ENCODE peak calls at places on chromosomes 16 and 17, in five cellular contexts. B, G, I, L and T are unnamed samples. For H3K9me2 and H3K4me1, the result is how much of the 10 kb centered on the place peaks cover.

GRCh38 chr17:2453325-2453724 is 52.5 kb upstream of the MNT start:
- DNase-seq in I (no peak), B (no peak), L (no peak), G (no peak), T (no peak)

GRCh38 chr16:80029706-80030481 is 429.4 kb upstream of the MAF start:
- DNase-seq in I (no peak), B (no peak), L (no peak), G (no peak), T (no peak)

GRCh38 chr17:52410781-52411180 is 252.3 kb upstream of the CA10 start:
- DNase-seq in G (no peak), I (no peak), B (no peak), L (no peak), T (no peak)

GRCh38 chr16:81520560-81521135 is 76.0 kb downstream of the CMIP start:
- DNase-seq in B (no peak), L (peak), G (no peak), I (no peak), T (no peak)

GRCh38 chr17:66661411-66661843 is 173.5 kb upstream of the CACNG5 start:
- DNase-seq in I (no peak), G (no peak), B (peak), L (no peak), T (no peak)

GRCh38 chr17:51846561-51846960 is 312.0 kb downstream of the CA10 start:
- DNase-seq in L (peak), G (no peak), I (no peak), B (no peak), T (no peak)

GRCh38 chr16:26985100-26986065 is 81.3 kb upstream of the C16orf82 start:
- DNase-seq in G (peak), I (no peak), B (no peak), L (no peak), T (no peak)

GRCh38 chr16:89055313-89055712 is 38.3 kb upstream of the ACSF3 start:
- DNase-seq in G (no peak), L (no peak), B (no peak), I (no peak), T (no peak)

GRCh38 chr17:44502598-44503079 is 567 bp downstream of the GPATCH8 start:
- DNase-seq in G (no peak), B (peak), I (no peak), L (no peak), T (peak)

GRCh38 chr17:8664426-8665105 is 34.0 kb upstream of the MYH10 start:
- DNase-seq in L (no peak), B (no peak), I (no peak), G (no peak), T (no peak)

GRCh38 chr17:1270210-1271019 is at the start of gene BHLHA9:
- DNase-seq in L (no peak), G (peak), B (no peak), I (no peak), T (no peak)

GRCh38 chr16:76956394-76956793 is 234.6 kb upstream of the MON1B start:
- DNase-seq in G (peak), L (no peak), I (no peak), B (no peak), T (no peak)

GRCh38 chr17:8960325-8961144 is 5.0 kb downstream of the PIK3R5 start:
- DNase-seq in B (no peak), L (no peak), G (peak), I (no peak), T (no peak)

GRCh38 chr17:30278032-30278431 is 13.7 kb downstream of the BLMH start:
- DNase-seq in G (peak), I (no peak), B (peak), L (peak), T (peak)

GRCh38 chr16:68737730-68738590 is 868 bp downstream of the CDH1 start:
- DNase-seq in B (no peak), G (peak), I (no peak), L (peak), T (no peak)

GRCh38 chr16:55047331-55047730 is 116.7 kb downstream of the IRX5 start:
- DNase-seq in B (no peak), L (no peak), I (no peak), G (no peak), T (no peak)

GRCh38 chr17:69236946-69237345 is 8.3 kb upstream of the ABCA10 start:
- DNase-seq in G (no peak), B (no peak), L (no peak), I (no peak), T (no peak)

GRCh38 chr17:77914440-77915254 is 43.9 kb upstream of the TNRC6C start:
- DNase-seq in I (no peak), G (peak), B (no peak), L (no peak), T (peak)

GRCh38 chr17:82283208-82283749 is 9.8 kb upstream of the CSNK1D start:
- DNase-seq in L (peak), B (peak), G (no peak), I (no peak), T (peak)

GRCh38 chr17:28755486-28755885 is 11.7 kb downstream of the TRAF4 start:
- DNase-seq in I (no peak), L (no peak), B (no peak), G (no peak), T (no peak)

GRCh38 chr16:78277374-78277773 is 177.9 kb downstream of the WWOX start:
- DNase-seq in B (no peak), G (peak), I (no peak), L (peak), T (no peak)

GRCh38 chr16:2179107-2179501 is 17.3 kb downstream of the CASKIN1 start:
- DNase-seq in L (no peak), B (no peak), I (no peak), G (no peak), T (no peak)

GRCh38 chr16:52271088-52271487 is 275.9 kb downstream of the TOX3 start:
- DNase-seq in I (no peak), B (no peak), L (no peak), G (peak), T (no peak)

GRCh38 chr16:1102921-1103648 is 7.0 kb upstream of the C1QTNF8 start:
- DNase-seq in I (peak), B (peak), G (peak), L (peak), T (peak)

GRCh38 chr17:17077861-17078732 is 35.8 kb downstream of the MPRIP start:
- DNase-seq in I (no peak), G (no peak), B (no peak), L (no peak), T (no peak)

GRCh38 chr17:28426081-28426519 is 20.1 kb upstream of the SLC46A1 start:
- DNase-seq in B (peak), I (no peak), L (peak), G (peak), T (peak)

GRCh38 chr17:77706938-77707337 is 251.6 kb upstream of the TNRC6C start:
- DNase-seq in L (no peak), B (no peak), I (no peak), G (no peak), T (no peak)

GRCh38 chr17:42180411-42180921 is 476 bp downstream of the KCNH4 start:
- DNase-seq in B (no peak), L (peak), G (peak), I (no peak), T (no peak)

GRCh38 chr16:27325736-27326135 is 12.0 kb downstream of the IL4R start:
- DNase-seq in G (no peak), L (no peak), I (no peak), B (no peak), T (no peak)

GRCh38 chr16:20774703-20775362 is 11.0 kb downstream of the ACSM3 start:
- DNase-seq in G (peak), L (peak), B (peak), I (peak), T (peak)

GRCh38 chr16:22932032-22932771 is 118.2 kb downstream of the HS3ST2 start:
- DNase-seq in I (no peak), B (no peak), L (no peak), G (peak), T (no peak)

GRCh38 chr16:48161906-48162305 is 6.1 kb upstream of the ABCC12 start:
- DNase-seq in B (no peak), I (no peak), G (no peak), L (no peak), T (peak)

GRCh38 chr16:54657058-54657708 is 273.5 kb upstream of the IRX5 start:
- DNase-seq in B (peak), L (no peak), G (peak), I (no peak), T (no peak)

GRCh38 chr16:626787-627457 is 3.9 kb upstream of the WFIKKN1 start:
- DNase-seq in B (peak), L (no peak), I (no peak), G (no peak), T (no peak)

GRCh38 chr17:65677932-65678331 is 116.5 kb upstream of the AXIN2 start:
- DNase-seq in G (no peak), I (no peak), L (no peak), B (peak), T (no peak)

GRCh38 chr17:49209061-49209571 is 1.3 kb downstream of the GNGT2 start:
- DNase-seq in G (no peak), B (no peak), L (peak), I (no peak), T (no peak)

GRCh38 chr16:1134776-1135458 is 18.0 kb upstream of the CACNA1H start:
- DNase-seq in G (no peak), B (no peak), L (no peak), I (no peak), T (no peak)

GRCh38 chr16:81818514-81819304 is 39.6 kb downstream of the PLCG2 start:
- DNase-seq in G (no peak), I (no peak), B (no peak), L (no peak), T (no peak)

GRCh38 chr17:7932483-7932891 is 481 bp downstream of the CNTROB start:
- DNase-seq in G (peak), L (peak), B (peak), I (peak), T (peak)

GRCh38 chr17:63448655-63449054 is 2.5 kb upstream of the CYB561 start:
- DNase-seq in G (no peak), B (no peak), I (no peak), L (no peak), T (no peak)

GRCh38 chr17:63452979-63453551 is 7.0 kb upstream of the CYB561 start:
- DNase-seq in G (no peak), B (no peak), I (no peak), L (peak), T (no peak)

GRCh38 chr17:63451150-63451549 is 5.0 kb upstream of the CYB561 start:
- DNase-seq in B (no peak), G (no peak), L (no peak), I (no peak), T (no peak)

GRCh38 chr17:63452091-63452978 is 6.2 kb upstream of the CYB561 start:
- DNase-seq in B (no peak), G (no peak), L (peak), I (no peak), T (no peak)

DNA sequence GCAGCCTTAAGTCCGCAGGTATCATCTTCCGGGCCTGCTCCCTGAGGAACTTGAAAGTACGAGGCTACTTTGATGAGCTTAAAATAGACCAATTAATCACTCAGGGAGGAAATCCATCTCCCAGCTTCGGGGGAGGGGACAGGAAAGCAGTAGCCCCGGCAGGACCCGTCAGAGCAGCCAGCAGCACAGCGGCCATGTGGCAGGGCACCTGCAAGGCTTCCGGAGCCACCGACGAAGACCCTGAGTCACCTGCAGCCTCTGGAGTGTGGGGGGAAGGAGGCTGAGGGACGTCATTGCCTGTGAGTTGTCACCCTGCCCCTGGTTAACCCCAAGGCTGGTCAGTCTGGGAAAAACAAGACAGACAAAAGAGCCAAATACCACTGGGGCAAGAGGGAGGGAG is 4.4 kb upstream of the CYB561 start:
- DNase-seq in I (no peak), G (no peak), B (peak), L (peak), T (no peak)
- H3K4me2 ChIP-seq in I (no peak), G (no peak), B (no peak), L (peak), T (no peak)

DNA sequence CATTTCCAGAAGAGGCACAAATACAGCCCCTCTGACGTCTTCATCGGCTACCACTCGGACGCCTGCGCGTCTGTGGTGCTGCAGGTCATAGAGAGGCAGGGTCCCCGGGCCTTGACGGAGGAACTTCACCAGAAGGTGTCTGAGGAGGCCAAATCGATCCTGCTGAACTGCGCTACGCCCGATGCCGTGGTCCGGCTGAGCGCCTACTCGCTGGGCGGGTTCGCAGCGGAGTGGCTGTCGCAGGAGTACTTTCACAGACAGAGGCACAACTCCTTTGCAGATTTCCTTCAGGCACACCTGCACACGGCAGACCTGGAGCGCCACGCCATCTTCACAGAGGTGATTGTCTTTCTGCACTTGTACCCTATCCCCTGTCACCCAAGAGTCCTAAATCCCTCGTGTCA is 67.0 kb upstream of the ENDOV start:
- DNase-seq in B (no peak), I (no peak), L (no peak), G (no peak), T (no peak)
- H3K9me2 ChIP-seq in B (under half), I (under half), L (under half), G (under half), T (under half)

GRCh38 chr16:49464093-49464492 is 90.5 kb downstream of the C16orf78 start:
- DNase-seq in G (no peak), B (no peak), I (no peak), L (no peak), T (no peak)
- H3K4me1 ChIP-seq in G (under half), B (under half), I (under half), L (under half), T (under half)

GRCh38 chr16:86508028-86508946 is 2.0 kb upstream of the FOXF1 start:
- DNase-seq in I (no peak), L (no peak), G (peak), B (peak), T (no peak)
- H3K4me2 ChIP-seq in I (no peak), L (peak), G (peak), B (peak), T (no peak)

GRCh38 chr16:11740567-11740966 is 2.1 kb downstream of the TXNDC11 start:
- DNase-seq in G (no peak), B (peak), I (no peak), L (no peak), T (no peak)

GRCh38 chr16:11742536-11743307 is at the start of gene TXNDC11:
- DNase-seq in L (peak), I (peak), G (peak), B (peak), T (peak)

GRCh38 chr16:11743308-11744074 is 834 bp upstream of the TXNDC11 start:
- DNase-seq in G (no peak), L (peak), I (no peak), B (peak), T (peak)

GRCh38 chr16:11744075-11744470 is 1.4 kb upstream of the TXNDC11 start:
- DNase-seq in G (no peak), L (no peak), B (no peak), I (no peak), T (no peak)

DNA sequence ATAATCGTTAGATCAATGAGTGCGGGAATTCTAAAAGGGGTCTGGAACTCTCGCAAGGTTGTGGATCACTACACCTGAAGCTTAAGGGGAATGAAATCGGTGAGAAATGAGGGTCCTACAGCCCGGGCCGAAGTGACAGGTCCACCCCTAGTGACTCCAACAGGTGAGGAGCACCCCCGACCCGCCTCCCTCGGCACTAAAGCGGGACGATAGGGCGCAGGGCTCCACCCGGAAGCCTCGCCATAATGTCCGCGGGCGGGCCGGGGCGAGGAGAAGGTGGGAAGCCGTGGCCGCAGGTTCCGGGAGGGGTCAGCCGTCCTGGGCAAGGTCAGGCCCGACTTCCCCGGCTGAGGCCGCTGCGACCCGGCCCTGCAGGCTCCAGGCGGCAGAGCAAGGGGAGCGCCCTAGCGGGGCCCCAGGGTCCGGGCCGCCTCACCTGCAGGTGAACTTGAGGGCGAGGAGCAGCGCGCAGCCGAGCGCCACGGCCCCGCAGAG is 569 bp downstream of the TXNDC11 start:
- DNase-seq in I (peak), B (no peak), L (no peak), G (no peak), T (peak)
- H3K9me2 ChIP-seq in I (under half), B (under half), L (under half), G (under half), T (under half)

GRCh38 chr17:31496601-31497000 is 105.1 kb downstream of the RAB11FIP4 start:
- DNase-seq in L (no peak), I (no peak), G (no peak), B (no peak), T (no peak)
- H3K4me1 ChIP-seq in L (under half), I (under half), G (under half), B (under half), T (under half)

GRCh38 chr17:3556239-3556904 is 1.2 kb downstream of the TRPV3 start:
- DNase-seq in I (no peak), B (no peak), G (no peak), L (no peak), T (no peak)

GRCh38 chr17:3555189-3555796 is 2.3 kb downstream of the TRPV3 start:
- DNase-seq in I (no peak), B (no peak), L (no peak), G (no peak), T (no peak)

GRCh38 chr17:3558603-3559269 is 1.1 kb upstream of the TRPV3 start:
- DNase-seq in B (peak), I (peak), L (no peak), G (no peak), T (peak)

GRCh38 chr17:3557768-3558583 is at the start of gene TRPV3:
- DNase-seq in G (no peak), B (peak), L (no peak), I (peak), T (peak)

GRCh38 chr17:3556905-3557767 is 476 bp downstream of the TRPV3 start:
- DNase-seq in B (no peak), I (peak), G (no peak), L (no peak), T (no peak)
- H3K4me2 ChIP-seq in B (no peak), I (peak), G (no peak), L (no peak), T (no peak)

GRCh38 chr17:4587803-4588202 is 3.5 kb downstream of the SMTNL2 start:
- DNase-seq in I (no peak), B (no peak), G (no peak), L (peak), T (no peak)
- H3K9me2 ChIP-seq in I (under half), B (under half), G (under half), L (under half), T (under half)

DNA sequence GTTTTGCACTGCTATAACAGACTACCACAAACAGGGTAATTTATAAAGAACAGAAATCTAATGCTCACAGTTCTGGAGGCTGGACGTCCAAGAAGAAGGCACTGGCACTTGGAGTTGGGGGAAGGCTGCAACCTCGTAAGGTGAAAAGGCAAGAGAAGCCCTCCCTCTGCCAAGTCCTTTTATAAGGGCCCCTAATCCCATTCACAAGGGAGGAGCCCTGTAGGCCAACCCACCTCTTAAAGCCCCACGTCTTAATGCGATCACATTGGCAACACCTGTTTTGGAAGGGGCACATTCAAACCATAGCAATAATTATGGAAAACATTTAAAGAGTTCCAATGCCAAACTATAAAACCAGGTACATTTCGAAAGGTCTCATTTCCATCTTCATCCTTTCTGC is 5.2 kb downstream of the PKD1L3 start:
- DNase-seq in L (no peak), I (no peak), G (peak), B (no peak), T (no peak)
- H3K4me1 ChIP-seq in L (under half), I (under half), G (under half), B (under half), T (under half)